ENCODE peak calls at places on chromosomes 12 and 14, in five cellular contexts. One of them, this sample, is unnamed.

GRCh38 chr14:79656086-79656485 is 555.2 kb downstream of the DIO2 start:
- DNase-seq in hepatocyte: no peak
- DNase-seq in retinal pigment epithelial cell: no peak
- DNase-seq in A549: no peak
- DNase-seq in AG09319: no peak
- DNase-seq in this sample: no peak

GRCh38 chr12:109844091-109844490 is 10.9 kb upstream of the TRPV4 start:
- DNase-seq in retinal pigment epithelial cell: no peak
- DNase-seq in AG09319: no peak
- DNase-seq in A549: no peak
- DNase-seq in hepatocyte: no peak
- DNase-seq in this sample: no peak

GRCh38 chr12:91687052-91688017 is 458.3 kb downstream of the BTG1 start:
- DNase-seq in hepatocyte: no peak
- DNase-seq in retinal pigment epithelial cell: no peak
- DNase-seq in A549: peak; percentile 40
- DNase-seq in AG09319: no peak
- DNase-seq in this sample: peak; percentile 24

GRCh38 chr14:75050852-75051555 is at the start of gene MLH3:
- DNase-seq in AG09319: no peak
- DNase-seq in retinal pigment epithelial cell: peak; percentile 34
- DNase-seq in hepatocyte: peak; percentile 93
- DNase-seq in A549: peak; percentile 93
- DNase-seq in this sample: peak; percentile 79

GRCh38 chr12:108803428-108804105 is 53.8 kb downstream of the SSH1 start:
- DNase-seq in AG09319: peak; percentile 84
- DNase-seq in retinal pigment epithelial cell: peak; percentile 70
- DNase-seq in A549: peak; percentile 85
- DNase-seq in hepatocyte: peak; percentile 92
- DNase-seq in this sample: peak; percentile 79

GRCh38 chr14:65487783-65488578 is 75.5 kb downstream of the FUT8 start:
- DNase-seq in AG09319: no peak
- DNase-seq in A549: no peak
- DNase-seq in retinal pigment epithelial cell: no peak
- DNase-seq in hepatocyte: no peak
- DNase-seq in this sample: no peak

GRCh38 chr12:11814362-11814761 is 164.9 kb downstream of the ETV6 start:
- DNase-seq in retinal pigment epithelial cell: no peak
- DNase-seq in AG09319: no peak
- DNase-seq in A549: no peak
- DNase-seq in hepatocyte: peak; percentile 34
- DNase-seq in this sample: peak; percentile 80

GRCh38 chr12:23222801-23223200 is 597.8 kb downstream of the ETNK1 start:
- DNase-seq in hepatocyte: no peak
- DNase-seq in A549: no peak
- DNase-seq in AG09319: no peak
- DNase-seq in retinal pigment epithelial cell: no peak
- DNase-seq in this sample: peak; percentile 4

GRCh38 chr12:111322336-111323250 is 46.3 kb downstream of the PHETA1 start:
- DNase-seq in retinal pigment epithelial cell: no peak
- DNase-seq in hepatocyte: no peak
- DNase-seq in AG09319: no peak
- DNase-seq in A549: no peak
- DNase-seq in this sample: no peak

GRCh38 chr12:51793201-51793600 is 55.3 kb downstream of the FIGNL2 start:
- DNase-seq in AG09319: no peak
- DNase-seq in hepatocyte: no peak
- DNase-seq in retinal pigment epithelial cell: no peak
- DNase-seq in A549: no peak
- DNase-seq in this sample: peak; percentile 39

GRCh38 chr12:96365604-96366230 is 34.5 kb downstream of the CDK17 start:
- DNase-seq in AG09319: no peak
- DNase-seq in hepatocyte: no peak
- DNase-seq in retinal pigment epithelial cell: no peak
- DNase-seq in A549: no peak
- DNase-seq in this sample: no peak

GRCh38 chr12:104620761-104621531 is 164.2 kb downstream of the CHST11 start:
- DNase-seq in retinal pigment epithelial cell: no peak
- DNase-seq in hepatocyte: no peak
- DNase-seq in AG09319: no peak
- DNase-seq in A549: no peak
- DNase-seq in this sample: no peak

GRCh38 chr14:73173092-73173735 is 36.9 kb downstream of the PSEN1 start:
- DNase-seq in hepatocyte: peak; percentile 36
- DNase-seq in A549: peak; percentile 60
- DNase-seq in AG09319: peak; percentile 31
- DNase-seq in retinal pigment epithelial cell: no peak
- DNase-seq in this sample: peak; percentile 55

GRCh38 chr14:26199096-26199495 is 398.7 kb downstream of the NOVA1 start:
- DNase-seq in retinal pigment epithelial cell: no peak
- DNase-seq in AG09319: no peak
- DNase-seq in hepatocyte: no peak
- DNase-seq in A549: no peak
- DNase-seq in this sample: no peak

GRCh38 chr12:118371354-118372282 is 1.1 kb downstream of the TAOK3 start:
- DNase-seq in A549: peak; percentile 36
- DNase-seq in AG09319: no peak
- DNase-seq in hepatocyte: peak; percentile 37
- DNase-seq in retinal pigment epithelial cell: no peak
- DNase-seq in this sample: peak; percentile 14

GRCh38 chr14:55851301-55851700 is 266.9 kb upstream of the PELI2 start:
- DNase-seq in retinal pigment epithelial cell: peak; percentile 70
- DNase-seq in AG09319: no peak
- DNase-seq in A549: no peak
- DNase-seq in hepatocyte: no peak
- DNase-seq in this sample: no peak

GRCh38 chr12:112682586-112682985 is 109.0 kb upstream of the RPH3A start:
- DNase-seq in A549: no peak
- DNase-seq in AG09319: no peak
- DNase-seq in retinal pigment epithelial cell: no peak
- DNase-seq in hepatocyte: no peak
- DNase-seq in this sample: no peak

GRCh38 chr12:92421701-92422100 is 276.1 kb upstream of the BTG1 start:
- DNase-seq in hepatocyte: peak; percentile 18
- DNase-seq in AG09319: no peak
- DNase-seq in A549: peak; percentile 75
- DNase-seq in retinal pigment epithelial cell: no peak
- DNase-seq in this sample: peak; percentile 89

GRCh38 chr14:65926504-65926903 is 514.0 kb downstream of the FUT8 start:
- DNase-seq in A549: no peak
- DNase-seq in retinal pigment epithelial cell: no peak
- DNase-seq in AG09319: no peak
- DNase-seq in hepatocyte: no peak
- DNase-seq in this sample: no peak

GRCh38 chr14:100861188-100861936 is 35.4 kb downstream of the MEG3 start:
- DNase-seq in retinal pigment epithelial cell: no peak
- DNase-seq in AG09319: no peak
- DNase-seq in hepatocyte: no peak
- DNase-seq in A549: no peak
- DNase-seq in this sample: no peak

GRCh38 chr12:121442028-121442948 is 42.4 kb downstream of the RNF34 start:
- DNase-seq in retinal pigment epithelial cell: no peak
- DNase-seq in A549: no peak
- DNase-seq in AG09319: no peak
- DNase-seq in hepatocyte: no peak
- DNase-seq in this sample: no peak

GRCh38 chr14:71166434-71166833 is 259.2 kb downstream of the PCNX1 start:
- DNase-seq in hepatocyte: peak; percentile 65
- DNase-seq in A549: peak; percentile 55
- DNase-seq in retinal pigment epithelial cell: peak; percentile 60
- DNase-seq in AG09319: peak; percentile 56
- DNase-seq in this sample: peak; percentile 74

GRCh38 chr12:112496493-112496892 is 77.7 kb downstream of the PTPN11 start:
- DNase-seq in retinal pigment epithelial cell: no peak
- DNase-seq in A549: no peak
- DNase-seq in hepatocyte: no peak
- DNase-seq in AG09319: no peak
- DNase-seq in this sample: no peak

GRCh38 chr12:57459750-57460400 is at the start of gene GLI1:
- DNase-seq in retinal pigment epithelial cell: no peak
- DNase-seq in AG09319: peak; percentile 39
- DNase-seq in A549: peak; percentile 59
- DNase-seq in hepatocyte: peak; percentile 73
- DNase-seq in this sample: no peak

GRCh38 chr14:59107819-59108218 is 80.6 kb upstream of the DAAM1 start:
- DNase-seq in A549: no peak
- DNase-seq in hepatocyte: no peak
- DNase-seq in AG09319: no peak
- DNase-seq in retinal pigment epithelial cell: no peak
- DNase-seq in this sample: no peak

GRCh38 chr12:64390275-64390851 is at the start of gene C12orf56:
- DNase-seq in AG09319: no peak
- DNase-seq in hepatocyte: peak; percentile 42
- DNase-seq in A549: peak; percentile 63
- DNase-seq in retinal pigment epithelial cell: no peak
- DNase-seq in this sample: peak; percentile 27

GRCh38 chr12:55743967-55744931 is 1.3 kb downstream of the GDF11 start:
- DNase-seq in AG09319: no peak
- DNase-seq in hepatocyte: peak; percentile 30
- DNase-seq in retinal pigment epithelial cell: no peak
- DNase-seq in A549: no peak
- DNase-seq in this sample: no peak

GRCh38 chr12:55746913-55747231 is 4.0 kb downstream of the GDF11 start:
- DNase-seq in hepatocyte: no peak
- DNase-seq in retinal pigment epithelial cell: no peak
- DNase-seq in AG09319: no peak
- DNase-seq in A549: no peak
- DNase-seq in this sample: no peak

GRCh38 chr12:55745361-55746146 is 2.6 kb downstream of the GDF11 start:
- DNase-seq in retinal pigment epithelial cell: no peak
- DNase-seq in hepatocyte: peak; percentile 70
- DNase-seq in AG09319: no peak
- DNase-seq in A549: no peak
- DNase-seq in this sample: no peak

GRCh38 chr12:55746147-55746912 is 3.4 kb downstream of the GDF11 start:
- DNase-seq in AG09319: no peak
- DNase-seq in hepatocyte: no peak
- DNase-seq in retinal pigment epithelial cell: no peak
- DNase-seq in A549: no peak
- DNase-seq in this sample: no peak

DNA sequence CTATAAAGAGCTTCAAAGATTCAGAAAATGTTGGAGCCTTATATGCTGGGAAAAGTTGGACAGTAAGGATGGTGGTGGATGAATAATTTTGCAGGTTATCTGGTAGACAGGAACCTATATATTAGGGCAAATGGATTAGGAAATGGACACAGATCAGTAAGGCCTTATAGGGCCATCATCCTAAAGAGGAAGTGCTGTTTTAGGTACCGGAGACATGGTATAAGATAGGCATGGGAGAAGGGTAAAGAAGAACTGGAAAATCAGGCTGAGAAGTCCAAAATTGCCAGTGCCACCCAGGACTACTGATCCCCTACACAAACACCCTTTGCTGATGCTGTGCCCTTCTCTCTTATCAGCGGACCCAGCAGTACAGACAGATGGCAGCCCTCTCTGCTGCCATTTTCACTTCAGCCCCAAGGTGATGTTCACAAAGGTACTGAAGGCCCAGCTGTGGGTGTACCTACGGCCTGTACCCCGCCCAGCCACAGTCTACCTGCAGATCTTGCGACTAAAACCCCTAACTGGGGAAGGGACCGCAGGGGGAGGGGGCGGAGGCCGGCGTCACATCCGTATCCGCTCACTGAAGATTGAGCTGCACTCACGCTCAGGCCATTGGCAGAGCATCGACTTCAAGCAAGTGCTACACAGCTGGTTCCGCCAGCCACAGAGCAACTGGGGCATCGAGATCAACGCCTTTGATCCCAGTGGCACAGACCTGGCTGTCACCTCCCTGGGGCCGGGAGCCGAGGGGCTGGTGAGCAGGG is 5.5 kb downstream of the GDF11 start:
- DNase-seq in retinal pigment epithelial cell: no peak
- DNase-seq in AG09319: no peak
- DNase-seq in A549: no peak
- DNase-seq in hepatocyte: no peak
- DNase-seq in this sample: no peak
- TF ChIP-seq CTCF in retinal pigment epithelial cell: no peak
- TF ChIP-seq CTCF in AG09319: no peak
- TF ChIP-seq CTCF in A549: no peak
- TF ChIP-seq CTCF in hepatocyte: no peak
- TF ChIP-seq CTCF in this sample: no peak

GRCh38 chr12:4530982-4531586 is 7.6 kb upstream of the RAD51AP1 start:
- DNase-seq in AG09319: no peak
- DNase-seq in retinal pigment epithelial cell: no peak
- DNase-seq in A549: no peak
- DNase-seq in hepatocyte: no peak
- DNase-seq in this sample: no peak

GRCh38 chr12:4526923-4527546 is 11.7 kb upstream of the RAD51AP1 start:
- DNase-seq in hepatocyte: no peak
- DNase-seq in AG09319: no peak
- DNase-seq in A549: peak; percentile 20
- DNase-seq in retinal pigment epithelial cell: no peak
- DNase-seq in this sample: peak; percentile 32
- TF ChIP-seq CTCF in hepatocyte: peak; percentile 65
- TF ChIP-seq CTCF in AG09319: peak; percentile 46
- TF ChIP-seq CTCF in A549: peak; percentile 35
- TF ChIP-seq CTCF in retinal pigment epithelial cell: peak; percentile 32
- TF ChIP-seq CTCF in this sample: peak; percentile 21

DNA sequence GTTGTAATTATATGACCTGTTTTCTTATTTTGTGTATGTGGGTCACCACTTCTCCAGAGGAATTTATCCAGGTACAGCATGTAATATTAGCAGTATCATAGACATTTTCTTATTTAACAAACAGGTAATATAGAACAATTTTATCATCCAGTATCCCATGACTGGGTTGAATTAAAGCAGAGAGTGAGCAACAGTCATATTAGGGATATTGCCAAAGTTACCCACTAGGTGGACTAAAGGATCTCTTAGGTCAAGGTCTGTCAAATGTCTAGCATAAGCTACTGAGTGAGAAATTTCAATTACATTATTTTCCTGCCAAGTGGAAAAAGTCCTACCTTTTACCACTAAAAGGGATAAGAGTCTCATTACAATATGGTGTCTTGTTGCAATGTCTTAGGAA is 62.1 kb upstream of the TRIM9 start:
- DNase-seq in A549: peak; percentile 30
- DNase-seq in retinal pigment epithelial cell: no peak
- DNase-seq in AG09319: no peak
- DNase-seq in hepatocyte: peak; percentile 14
- DNase-seq in this sample: peak; percentile 49
- TF ChIP-seq CTCF in A549: peak; percentile 42
- TF ChIP-seq CTCF in retinal pigment epithelial cell: peak; percentile 66
- TF ChIP-seq CTCF in AG09319: peak; percentile 29
- TF ChIP-seq CTCF in hepatocyte: no peak
- TF ChIP-seq CTCF in this sample: peak; percentile 46

GRCh38 chr12:4143909-4144308 is 129.7 kb upstream of the CCND2 start:
- DNase-seq in AG09319: no peak
- DNase-seq in hepatocyte: no peak
- DNase-seq in retinal pigment epithelial cell: no peak
- DNase-seq in A549: peak; percentile 43
- DNase-seq in this sample: no peak
- TF ChIP-seq CTCF in AG09319: no peak
- TF ChIP-seq CTCF in hepatocyte: no peak
- TF ChIP-seq CTCF in retinal pigment epithelial cell: no peak
- TF ChIP-seq CTCF in A549: no peak
- TF ChIP-seq CTCF in this sample: no peak

GRCh38 chr14:33061667-33062325 is 123.1 kb downstream of the NPAS3 start:
- DNase-seq in hepatocyte: no peak
- DNase-seq in AG09319: no peak
- DNase-seq in A549: no peak
- DNase-seq in retinal pigment epithelial cell: no peak
- DNase-seq in this sample: peak; percentile 40
- TF ChIP-seq CTCF in hepatocyte: no peak
- TF ChIP-seq CTCF in AG09319: no peak
- TF ChIP-seq CTCF in A549: no peak
- TF ChIP-seq CTCF in retinal pigment epithelial cell: no peak
- TF ChIP-seq CTCF in this sample: no peak

GRCh38 chr12:45893240-45893639 is 97.1 kb downstream of the SCAF11 start:
- DNase-seq in hepatocyte: no peak
- DNase-seq in A549: peak; percentile 45
- DNase-seq in AG09319: no peak
- DNase-seq in retinal pigment epithelial cell: peak; percentile 4
- DNase-seq in this sample: peak; percentile 19
- TF ChIP-seq CTCF in hepatocyte: no peak
- TF ChIP-seq CTCF in A549: peak; percentile 11
- TF ChIP-seq CTCF in AG09319: no peak
- TF ChIP-seq CTCF in retinal pigment epithelial cell: peak; percentile 47
- TF ChIP-seq CTCF in this sample: no peak

This sample was measured in epithelial cell of esophagus.